ENCODE peak calls at places on chromosome 14, in four cellular contexts. B, Y, V and M are unnamed samples.

GRCh38 chr14:34035934-34036250 is 85.0 kb upstream of the EGLN3 start:
- DNase-seq in B (no peak), Y (no peak), V (no peak), M (no peak)

GRCh38 chr14:79466938-79467527 is 744.3 kb downstream of the DIO2 start:
- DNase-seq in B (no peak), Y (no peak), V (no peak), M (no peak)

GRCh38 chr14:60736494-60736893 is 1.9 kb downstream of the MNAT1 start:
- DNase-seq in B (no peak), Y (no peak), V (no peak), M (no peak)

GRCh38 chr14:51828017-51828797 is 32.2 kb upstream of the GNG2 start:
- DNase-seq in B (peak), Y (peak), V (peak), M (no peak)

GRCh38 chr14:103775506-103775905 is 59.9 kb downstream of the ZFYVE21 start:
- DNase-seq in B (no peak), Y (no peak), V (no peak), M (no peak)

GRCh38 chr14:68970096-68970612 is 8.9 kb downstream of the ACTN1 start:
- DNase-seq in B (no peak), Y (no peak), V (no peak), M (no peak)

GRCh38 chr14:100841445-100842403 is 15.8 kb downstream of the MEG3 start:
- DNase-seq in B (no peak), Y (no peak), V (no peak), M (peak)

GRCh38 chr14:33962016-33962415 is 11.1 kb upstream of the EGLN3 start:
- DNase-seq in B (no peak), Y (no peak), V (no peak), M (no peak)

GRCh38 chr14:22178330-22178981 is 410.6 kb downstream of the DAD1 start:
- DNase-seq in B (no peak), Y (no peak), V (no peak), M (no peak)

GRCh38 chr14:91890291-91890749 is 23.0 kb upstream of the TC2N start:
- DNase-seq in B (no peak), Y (no peak), V (no peak), M (no peak)

GRCh38 chr14:68951051-68951797 is 27.9 kb downstream of the ACTN1 start:
- DNase-seq in B (no peak), Y (no peak), V (no peak), M (no peak)

GRCh38 chr14:100866666-100867630 is 36.6 kb downstream of the RTL1 start:
- DNase-seq in B (no peak), Y (no peak), V (no peak), M (no peak)

GRCh38 chr14:100532154-100532915 is 54.9 kb downstream of the BEGAIN start:
- DNase-seq in B (no peak), Y (no peak), V (no peak), M (no peak)

GRCh38 chr14:64760146-64760755 is 56.0 kb downstream of the PLEKHG3 start:
- DNase-seq in B (no peak), Y (peak), V (peak), M (peak)

GRCh38 chr14:36517242-36518030 is 2.6 kb downstream of the NKX2-1 start:
- DNase-seq in B (no peak), Y (no peak), V (no peak), M (peak)

GRCh38 chr14:32980887-32981501 is 42.3 kb downstream of the NPAS3 start:
- DNase-seq in B (no peak), Y (no peak), V (no peak), M (peak)

GRCh38 chr14:59481407-59482119 is 2.6 kb downstream of the L3HYPDH start:
- DNase-seq in B (no peak), Y (no peak), V (no peak), M (no peak)

GRCh38 chr14:82488473-82488872 is 954.8 kb upstream of the SEL1L start:
- DNase-seq in B (no peak), Y (no peak), V (no peak), M (no peak)

GRCh38 chr14:104436047-104436531 is 143.5 kb upstream of the C14orf180 start:
- DNase-seq in B (no peak), Y (no peak), V (no peak), M (no peak)

GRCh38 chr14:91980157-91980556 is 32.7 kb upstream of the FBLN5 start:
- DNase-seq in B (no peak), Y (no peak), V (no peak), M (no peak)

GRCh38 chr14:20002319-20002718 is 356 bp downstream of the OR4Q2 start:
- DNase-seq in B (no peak), Y (no peak), V (no peak), M (no peak)

GRCh38 chr14:31265701-31266398 is 58.3 kb upstream of the HECTD1 start:
- DNase-seq in B (no peak), Y (no peak), V (no peak), M (no peak)